ENCODE peak calls at places on chromosomes 2 and 18, in nine cellular contexts. X is SW 1271; H is Jurkat, Clone E6-1; M is neural progenitor cell; F is adipocyte; V is substantia nigra; J is CD8-positive, alpha-beta memory T cell; T is fibroblast of mammary gland; G is caudate nucleus. Q is an unnamed sample.

GRCh38 chr2:72134997-72135800 is 12.5 kb downstream of the CYP26B1 start:
- DNase-seq in X (no peak), H (no peak), M (no peak), F (no peak), V (no peak), J (peak; percentile 39), T (no peak), G (no peak), Q (no peak)

GRCh38 chr2:67400560-67401464 is 3.7 kb downstream of the ETAA1 start:
- DNase-seq in X (peak; percentile 18), H (no peak), M (no peak), F (peak; percentile 60), V (no peak), J (no peak), T (peak; percentile 33), G (no peak), Q (no peak)

GRCh38 chr2:241895732-241896641 is 26.5 kb downstream of the RTP5 start:
- DNase-seq in X (no peak), H (no peak), M (no peak), F (peak; percentile 19), V (no peak), J (peak; percentile 57), T (peak; percentile 51), G (no peak), Q (no peak)

GRCh38 chr2:230225486-230225885 is at the start of gene SP140:
- DNase-seq in X (no peak), H (no peak), M (no peak), F (no peak), V (peak; percentile 13), J (peak; percentile 89), T (no peak), G (peak; percentile 1), Q (no peak)

GRCh38 chr18:67608909-67609308 is 92.4 kb upstream of the DSEL start:
- DNase-seq in X (no peak), H (no peak), M (no peak), F (peak; percentile 79), V (no peak), J (no peak), T (peak; percentile 60), G (no peak), Q (no peak)

GRCh38 chr2:83014462-83014861 is 1444.6 kb downstream of the SUCLG1 start:
- DNase-seq in X (no peak), H (no peak), M (no peak), F (no peak), V (no peak), J (no peak), T (no peak), G (no peak), Q (no peak)

GRCh38 chr2:70692256-70692655 is 75.7 kb downstream of the ADD2 start:
- DNase-seq in X (no peak), H (no peak), M (no peak), F (no peak), V (no peak), J (no peak), T (no peak), G (no peak), Q (no peak)

GRCh38 chr2:149606251-149606811 is 18.8 kb upstream of the MMADHC start:
- DNase-seq in X (no peak), H (no peak), M (no peak), F (no peak), V (no peak), J (no peak), T (no peak), G (no peak), Q (no peak)

GRCh38 chr2:212392544-212392943 is 146.1 kb downstream of the ERBB4 start:
- DNase-seq in X (no peak), H (no peak), M (no peak), F (peak; percentile 63), V (no peak), J (no peak), T (peak; percentile 19), G (no peak), Q (no peak)

Q was measured in DND-41.